ENCODE peak calls at places on chromosome 2, in four cellular contexts. One of them, this sample, is unnamed.

GRCh38 chr2:143603035-143603616 is 473.9 kb downstream of the ARHGAP15 start:
- DNase-seq in neural crest cell: peak
- DNase-seq in fibroblast of mammary gland: no peak
- DNase-seq in A549: no peak
- DNase-seq in this sample: peak

GRCh38 chr2:217314021-217314460 is 454.2 kb upstream of the TNP1 start:
- DNase-seq in A549: peak
- DNase-seq in fibroblast of mammary gland: no peak
- DNase-seq in neural crest cell: no peak
- DNase-seq in this sample: peak

GRCh38 chr2:120606931-120607330 is 128.7 kb upstream of the GLI2 start:
- DNase-seq in fibroblast of mammary gland: no peak
- DNase-seq in neural crest cell: no peak
- DNase-seq in A549: no peak
- DNase-seq in this sample: no peak

GRCh38 chr2:159140070-159140774 is 146.3 kb downstream of the WDSUB1 start:
- DNase-seq in fibroblast of mammary gland: peak
- DNase-seq in neural crest cell: no peak
- DNase-seq in A549: no peak
- DNase-seq in this sample: no peak

GRCh38 chr2:57906152-57906732 is 140.4 kb upstream of the VRK2 start:
- DNase-seq in neural crest cell: no peak
- DNase-seq in fibroblast of mammary gland: peak
- DNase-seq in A549: peak
- DNase-seq in this sample: no peak

GRCh38 chr2:61967262-61967661 is 61.8 kb downstream of the COMMD1 start:
- DNase-seq in fibroblast of mammary gland: no peak
- DNase-seq in A549: no peak
- DNase-seq in neural crest cell: no peak
- DNase-seq in this sample: no peak

GRCh38 chr2:161208527-161209139 is 48.4 kb downstream of the TANK start:
- DNase-seq in neural crest cell: no peak
- DNase-seq in A549: peak
- DNase-seq in fibroblast of mammary gland: peak
- DNase-seq in this sample: no peak

GRCh38 chr2:68769586-68770270 is 35.1 kb downstream of the ARHGAP25 start:
- DNase-seq in fibroblast of mammary gland: no peak
- DNase-seq in A549: no peak
- DNase-seq in neural crest cell: no peak
- DNase-seq in this sample: no peak

GRCh38 chr2:101113441-101114267 is 37.5 kb downstream of the TBC1D8 start:
- DNase-seq in A549: peak
- DNase-seq in neural crest cell: no peak
- DNase-seq in fibroblast of mammary gland: peak
- DNase-seq in this sample: peak

GRCh38 chr2:43518182-43518581 is 77.7 kb downstream of the THADA start:
- DNase-seq in A549: no peak
- DNase-seq in neural crest cell: no peak
- DNase-seq in fibroblast of mammary gland: no peak
- DNase-seq in this sample: no peak

This sample was measured in COR-L47.